ENCODE peak calls at places on chromosomes 13 and 19, in five cellular contexts. Y is naive thymus-derived CD8-positive, alpha-beta T cell; I is activated T-cell treated with anti-CD3 and anti-CD28 coated beads for 1 hour; N is HEK293T; D is renal cortical epithelial cell. U is an unnamed sample.
A peak's percentile ranks its signal among the peaks of the same experiment; 100 is the strongest.

GRCh38 chr19:53463263-53463662 is 4.3 kb upstream of the ZNF813 start:
- DNase-seq in N (no peak), D (no peak), I (no peak), Y (no peak), U (no peak)

GRCh38 chr13:99261040-99261439 is 2.9 kb upstream of the GPR18 start:
- DNase-seq in Y (no peak), I (no peak), D (no peak), N (no peak), U (no peak)

GRCh38 chr19:42270346-42271044 is 1.4 kb downstream of the CIC start:
- DNase-seq in N (no peak), Y (no peak), I (peak; percentile 38), D (peak; percentile 53), U (peak; percentile 80)

GRCh38 chr19:38394488-38394887 is 6.0 kb downstream of the SPRED3 start:
- DNase-seq in I (peak; percentile 50), D (no peak), Y (peak; percentile 41), N (no peak), U (no peak)

GRCh38 chr19:858868-859843 is at the start of gene CFD:
- DNase-seq in N (no peak), I (no peak), D (no peak), Y (no peak), U (no peak)

GRCh38 chr13:74661851-74662250 is 527.6 kb upstream of the KLF12 start:
- DNase-seq in D (no peak), I (no peak), Y (no peak), N (no peak), U (no peak)

GRCh38 chr13:30154531-30154930 is 152.8 kb downstream of the KATNAL1 start:
- DNase-seq in I (no peak), N (no peak), D (no peak), Y (no peak), U (no peak)

GRCh38 chr19:38841180-38841766 is 8.5 kb downstream of the HNRNPL start:
- DNase-seq in Y (no peak), I (no peak), D (no peak), N (no peak), U (no peak)

GRCh38 chr19:49588370-49589122 is 2.4 kb upstream of the PRR12 start:
- DNase-seq in N (no peak), Y (no peak), D (no peak), I (no peak), U (no peak)

GRCh38 chr13:33110386-33110712 is 94.1 kb downstream of the KL start:
- DNase-seq in Y (no peak), D (no peak), N (no peak), I (no peak), U (no peak)

GRCh38 chr19:10430505-10431253 is 10.3 kb downstream of the PDE4A start:
- DNase-seq in Y (no peak), D (no peak), I (no peak), N (no peak), U (no peak)

GRCh38 chr19:53196777-53197396 is 3.7 kb upstream of the ZNF665 start:
- DNase-seq in Y (peak; percentile 99), D (peak; percentile 61), N (peak; percentile 18), I (peak; percentile 99), U (peak; percentile 68)

GRCh38 chr13:99876651-99877050 is 94.9 kb downstream of the ZIC5 start:
- DNase-seq in I (no peak), Y (no peak), N (no peak), D (no peak), U (no peak)

GRCh38 chr13:113428871-113429607 is 24.2 kb downstream of the ADPRHL1 start:
- DNase-seq in I (no peak), N (no peak), D (no peak), Y (no peak), U (no peak)

GRCh38 chr13:24119593-24120508 is 40.7 kb upstream of the SPATA13 start:
- DNase-seq in N (no peak), I (no peak), Y (no peak), D (no peak), U (no peak)

GRCh38 chr19:43777163-43777700 is 3.5 kb downstream of the KCNN4 start:
- DNase-seq in N (no peak), I (no peak), D (peak; percentile 78), Y (peak; percentile 27), U (no peak)

GRCh38 chr19:15161028-15161984 is 39.5 kb downstream of the NOTCH3 start:
- DNase-seq in D (no peak), I (no peak), N (peak; percentile 65), Y (no peak), U (no peak)

GRCh38 chr13:41588899-41589298 is 131.5 kb downstream of the RGCC start:
- DNase-seq in D (peak; percentile 95), Y (no peak), N (no peak), I (no peak), U (peak; percentile 72)

GRCh38 chr13:28497143-28497876 is 2.4 kb upstream of the FLT1 start:
- DNase-seq in I (no peak), N (no peak), D (no peak), Y (no peak), U (no peak)

GRCh38 chr19:38524994-38525634 is 91.6 kb downstream of the RYR1 start:
- DNase-seq in I (no peak), D (no peak), Y (no peak), N (no peak), U (no peak)

GRCh38 chr19:28710278-28710677 is 502.7 kb downstream of the UQCRFS1 start:
- DNase-seq in N (peak; percentile 7), Y (no peak), I (no peak), D (peak; percentile 81), U (peak; percentile 32)

GRCh38 chr13:27953671-27954405 is 15.3 kb downstream of the CDX2 start:
- DNase-seq in N (peak; percentile 87), I (peak; percentile 43), Y (peak; percentile 43), D (peak; percentile 27), U (peak; percentile 77)

GRCh38 chr19:2634960-2635359 is 67.5 kb downstream of the GNG7 start:
- DNase-seq in Y (no peak), N (no peak), I (no peak), D (no peak), U (no peak)

GRCh38 chr19:5547881-5548280 is 19.9 kb downstream of the TINCR start:
- DNase-seq in D (peak; percentile 41), I (no peak), Y (no peak), N (peak; percentile 70), U (no peak)

GRCh38 chr13:62176051-62176450 is 760.4 kb upstream of the PCDH20 start:
- DNase-seq in N (no peak), D (no peak), I (no peak), Y (no peak), U (no peak)

GRCh38 chr19:48329167-48329891 is 4.0 kb downstream of the EMP3 start:
- DNase-seq in D (peak; percentile 70), Y (peak; percentile 14), I (peak; percentile 31), N (no peak), U (peak; percentile 63)

GRCh38 chr13:99590519-99591011 is 89.3 kb downstream of the TM9SF2 start:
- DNase-seq in Y (no peak), N (no peak), D (no peak), I (no peak), U (no peak)

GRCh38 chr19:12484011-12484370 is 625 bp downstream of the ZNF709 start:
- DNase-seq in Y (no peak), D (no peak), I (no peak), N (peak; percentile 12), U (no peak)

GRCh38 chr13:75136151-75136550 is 345.8 kb downstream of the TBC1D4 start:
- DNase-seq in D (no peak), I (no peak), N (no peak), Y (no peak), U (no peak)

GRCh38 chr13:20945952-20946383 is 43.4 kb upstream of the XPO4 start:
- DNase-seq in D (no peak), N (no peak), I (no peak), Y (no peak), U (no peak)

GRCh38 chr13:99653526-99653925 is 152.3 kb downstream of the TM9SF2 start:
- DNase-seq in N (no peak), I (no peak), Y (no peak), D (peak; percentile 69), U (peak; percentile 37)

GRCh38 chr13:29922896-29923295 is 72.5 kb upstream of the UBL3 start:
- DNase-seq in I (no peak), D (peak; percentile 65), Y (no peak), N (no peak), U (peak; percentile 32)

GRCh38 chr13:107881362-107881761 is 334.0 kb downstream of the LIG4 start:
- DNase-seq in I (no peak), D (no peak), Y (no peak), N (no peak), U (no peak)

GRCh38 chr13:92530364-92530763 is 696.2 kb upstream of the GPC6 start:
- DNase-seq in Y (no peak), I (no peak), N (no peak), D (no peak), U (no peak)

GRCh38 chr19:29571181-29571580 is 34.9 kb upstream of the POP4 start:
- DNase-seq in N (no peak), Y (no peak), I (no peak), D (no peak), U (no peak)

GRCh38 chr19:49064768-49065611 is at the start of gene NTF4:
- DNase-seq in N (peak; percentile 60), Y (no peak), I (no peak), D (no peak), U (peak; percentile 44)

GRCh38 chr19:33445752-33446070 is 72.2 kb downstream of the CEBPG start:
- DNase-seq in I (no peak), N (no peak), D (no peak), Y (no peak), U (no peak)

U was measured in Caki2.